ENCODE peak calls at places on chromosomes 2 and 18, in four cellular contexts. One of them, this sample, is unnamed.

GRCh38 chr2:108267117-108267516 is 21.6 kb upstream of the SULT1C2 start:
- DNase-seq in Karpas-422: no peak
- DNase-seq in fibroblast of lung: peak
- DNase-seq in thoracic aorta: no peak
- DNase-seq in this sample: no peak

GRCh38 chr18:11741505-11742145 is 52.6 kb downstream of the GNAL start:
- DNase-seq in thoracic aorta: no peak
- DNase-seq in fibroblast of lung: peak
- DNase-seq in Karpas-422: peak
- DNase-seq in this sample: peak

GRCh38 chr2:54459037-54459441 is 2.9 kb downstream of the SPTBN1 start:
- DNase-seq in fibroblast of lung: peak
- DNase-seq in thoracic aorta: no peak
- DNase-seq in Karpas-422: no peak
- DNase-seq in this sample: peak

GRCh38 chr2:134671498-134671897 is 47.3 kb downstream of the TMEM163 start:
- DNase-seq in fibroblast of lung: no peak
- DNase-seq in thoracic aorta: no peak
- DNase-seq in Karpas-422: no peak
- DNase-seq in this sample: no peak

GRCh38 chr18:56593906-56594305 is 44.5 kb downstream of the TXNL1 start:
- DNase-seq in fibroblast of lung: peak
- DNase-seq in thoracic aorta: no peak
- DNase-seq in Karpas-422: no peak
- DNase-seq in this sample: no peak

GRCh38 chr2:113276906-113277425 is 1.8 kb downstream of the PAX8 start:
- DNase-seq in thoracic aorta: no peak
- DNase-seq in Karpas-422: no peak
- DNase-seq in fibroblast of lung: no peak
- DNase-seq in this sample: no peak

GRCh38 chr18:62334110-62334509 is 9.0 kb downstream of the TNFRSF11A start:
- DNase-seq in fibroblast of lung: no peak
- DNase-seq in thoracic aorta: no peak
- DNase-seq in Karpas-422: no peak
- DNase-seq in this sample: no peak

GRCh38 chr2:60355849-60356261 is 197.6 kb downstream of the BCL11A start:
- DNase-seq in fibroblast of lung: no peak
- DNase-seq in Karpas-422: peak
- DNase-seq in thoracic aorta: no peak
- DNase-seq in this sample: peak

GRCh38 chr2:120771556-120772208 is 36.0 kb downstream of the GLI2 start:
- DNase-seq in fibroblast of lung: peak
- DNase-seq in thoracic aorta: no peak
- DNase-seq in Karpas-422: no peak
- DNase-seq in this sample: no peak
- H3K27ac ChIP-seq in fibroblast of lung: peak
- H3K27ac ChIP-seq in thoracic aorta: no peak
- H3K27ac ChIP-seq in Karpas-422: no peak
- H3K27ac ChIP-seq in this sample: no peak

GRCh38 chr18:76988015-76988826 is 144.4 kb downstream of the MBP start:
- DNase-seq in fibroblast of lung: no peak
- DNase-seq in thoracic aorta: no peak
- DNase-seq in Karpas-422: no peak
- DNase-seq in this sample: no peak

GRCh38 chr18:76986391-76986790 is 146.2 kb downstream of the MBP start:
- DNase-seq in fibroblast of lung: no peak
- DNase-seq in Karpas-422: no peak
- DNase-seq in thoracic aorta: no peak
- DNase-seq in this sample: no peak

GRCh38 chr18:76991021-76991688 is 141.4 kb downstream of the MBP start:
- DNase-seq in Karpas-422: no peak
- DNase-seq in fibroblast of lung: no peak
- DNase-seq in thoracic aorta: no peak
- DNase-seq in this sample: no peak

GRCh38 chr18:76989647-76990190 is 142.9 kb downstream of the MBP start:
- DNase-seq in Karpas-422: no peak
- DNase-seq in fibroblast of lung: no peak
- DNase-seq in thoracic aorta: no peak
- DNase-seq in this sample: no peak

DNA sequence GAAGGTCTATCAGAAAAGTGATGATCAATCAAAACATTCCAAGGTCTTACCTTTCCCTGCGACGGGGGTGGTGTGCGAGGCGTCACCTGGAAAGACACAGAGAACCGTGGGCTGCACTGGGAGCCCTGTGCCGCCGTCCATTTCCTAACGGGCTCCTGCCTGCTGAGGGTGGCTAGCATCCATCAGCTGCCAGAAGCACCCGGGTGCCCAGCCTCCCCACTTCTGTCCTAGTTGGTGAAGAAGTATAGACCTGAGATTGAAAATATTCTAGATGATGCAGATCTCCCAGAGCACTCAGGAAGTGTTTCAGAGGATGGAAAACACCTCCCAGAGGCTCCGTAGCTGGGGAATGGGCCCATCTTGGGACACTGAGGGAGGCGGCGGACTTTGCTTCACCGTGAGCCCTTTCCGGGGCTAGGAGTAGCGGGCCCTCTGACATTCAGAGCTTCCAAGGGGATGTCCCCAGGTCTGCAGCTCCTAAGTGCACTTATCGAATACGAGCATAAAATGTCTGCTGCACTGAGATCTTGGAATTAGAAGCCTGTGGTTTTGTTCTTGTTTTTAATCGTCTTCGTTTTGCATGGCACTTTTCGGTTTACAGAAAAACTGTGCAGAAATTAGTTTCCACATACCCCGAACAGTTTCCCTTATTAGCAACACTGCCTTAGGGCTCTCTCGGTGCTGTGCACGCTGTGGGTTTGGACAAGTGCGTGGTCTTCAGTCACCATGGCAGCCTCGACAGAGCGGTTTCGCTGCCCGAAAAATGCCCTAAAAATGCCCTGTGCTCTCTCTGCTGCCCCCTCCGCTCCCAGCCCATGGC is 143.5 kb downstream of the MBP start:
- DNase-seq in Karpas-422: no peak
- DNase-seq in thoracic aorta: no peak
- DNase-seq in fibroblast of lung: no peak
- DNase-seq in this sample: no peak
- H3K27ac ChIP-seq in Karpas-422: no peak
- H3K27ac ChIP-seq in thoracic aorta: no peak
- H3K27ac ChIP-seq in fibroblast of lung: no peak
- H3K27ac ChIP-seq in this sample: no peak

GRCh38 chr2:150175034-150175433 is 312.4 kb downstream of the RND3 start:
- DNase-seq in Karpas-422: no peak
- DNase-seq in thoracic aorta: no peak
- DNase-seq in fibroblast of lung: peak
- DNase-seq in this sample: no peak
- H3K27ac ChIP-seq in Karpas-422: no peak
- H3K27ac ChIP-seq in thoracic aorta: no peak
- H3K27ac ChIP-seq in fibroblast of lung: no peak
- H3K27ac ChIP-seq in this sample: no peak

GRCh38 chr2:216149741-216150140 is 40.6 kb downstream of the XRCC5 start:
- DNase-seq in thoracic aorta: no peak
- DNase-seq in fibroblast of lung: no peak
- DNase-seq in Karpas-422: no peak
- DNase-seq in this sample: no peak
- H3K27ac ChIP-seq in thoracic aorta: no peak
- H3K27ac ChIP-seq in fibroblast of lung: no peak
- H3K27ac ChIP-seq in Karpas-422: no peak
- H3K27ac ChIP-seq in this sample: no peak

GRCh38 chr2:240425236-240425615 is 10.2 kb upstream of the GPC1 start:
- DNase-seq in fibroblast of lung: no peak
- DNase-seq in thoracic aorta: no peak
- DNase-seq in Karpas-422: no peak
- DNase-seq in this sample: no peak
- H3K27ac ChIP-seq in fibroblast of lung: no peak
- H3K27ac ChIP-seq in thoracic aorta: no peak
- H3K27ac ChIP-seq in Karpas-422: no peak
- H3K27ac ChIP-seq in this sample: no peak

GRCh38 chr2:170503971-170504819 is 210.9 kb upstream of the SP5 start:
- DNase-seq in Karpas-422: no peak
- DNase-seq in thoracic aorta: no peak
- DNase-seq in fibroblast of lung: no peak
- DNase-seq in this sample: no peak

GRCh38 chr2:170502400-170503135 is 212.6 kb upstream of the SP5 start:
- DNase-seq in thoracic aorta: no peak
- DNase-seq in Karpas-422: no peak
- DNase-seq in fibroblast of lung: no peak
- DNase-seq in this sample: no peak

GRCh38 chr2:170503563-170503962 is 211.6 kb upstream of the SP5 start:
- DNase-seq in thoracic aorta: no peak
- DNase-seq in Karpas-422: no peak
- DNase-seq in fibroblast of lung: no peak
- DNase-seq in this sample: no peak

GRCh38 chr2:170504820-170505145 is 210.4 kb upstream of the SP5 start:
- DNase-seq in Karpas-422: no peak
- DNase-seq in thoracic aorta: no peak
- DNase-seq in fibroblast of lung: no peak
- DNase-seq in this sample: no peak

GRCh38 chr2:170505631-170506270 is 209.4 kb upstream of the SP5 start:
- DNase-seq in Karpas-422: no peak
- DNase-seq in thoracic aorta: no peak
- DNase-seq in fibroblast of lung: peak
- DNase-seq in this sample: no peak
- H3K27ac ChIP-seq in Karpas-422: no peak
- H3K27ac ChIP-seq in thoracic aorta: peak
- H3K27ac ChIP-seq in fibroblast of lung: no peak
- H3K27ac ChIP-seq in this sample: no peak

DNA sequence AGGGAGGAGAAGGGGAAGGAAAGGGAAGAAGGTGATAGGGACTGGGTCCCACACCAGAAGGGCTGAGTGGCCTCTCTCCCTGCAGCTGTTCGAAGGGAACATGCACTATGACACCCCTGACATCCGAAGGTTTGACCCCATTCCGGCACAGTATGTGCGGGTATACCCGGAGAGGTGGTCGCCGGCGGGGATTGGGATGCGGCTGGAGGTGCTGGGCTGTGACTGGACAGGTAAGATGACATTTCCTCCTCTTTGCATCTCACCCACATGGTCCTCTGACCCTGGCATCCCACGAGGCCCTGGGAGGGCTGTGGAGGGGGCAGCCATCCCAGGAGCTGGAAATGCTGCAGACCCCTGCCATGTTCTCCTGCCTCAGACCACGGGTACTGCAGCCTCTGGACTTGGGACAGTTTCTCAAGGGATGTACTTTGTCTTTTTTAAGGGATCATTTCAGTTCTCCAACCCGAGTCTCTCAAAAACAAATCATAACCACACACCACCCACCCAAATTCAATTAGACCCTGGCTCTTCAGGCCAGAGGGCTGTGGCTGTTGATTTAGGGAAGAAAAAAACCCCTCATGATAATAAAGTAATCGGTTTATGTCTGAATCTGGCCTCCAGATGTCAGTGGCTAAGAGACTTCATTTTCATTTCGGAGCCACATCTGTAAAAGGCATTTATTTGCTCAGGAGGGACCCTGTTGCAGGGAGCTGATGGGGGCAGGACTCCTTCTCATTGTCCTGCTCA is 63.5 kb downstream of the NRP2 start:
- DNase-seq in fibroblast of lung: no peak
- DNase-seq in thoracic aorta: no peak
- DNase-seq in Karpas-422: no peak
- DNase-seq in this sample: no peak
- H3K27ac ChIP-seq in fibroblast of lung: no peak
- H3K27ac ChIP-seq in thoracic aorta: no peak
- H3K27ac ChIP-seq in Karpas-422: no peak
- H3K27ac ChIP-seq in this sample: no peak

GRCh38 chr2:19363474-19363778 is 5.0 kb upstream of the OSR1 start:
- DNase-seq in Karpas-422: no peak
- DNase-seq in thoracic aorta: no peak
- DNase-seq in fibroblast of lung: no peak
- DNase-seq in this sample: no peak
- H3K27ac ChIP-seq in Karpas-422: no peak
- H3K27ac ChIP-seq in thoracic aorta: peak
- H3K27ac ChIP-seq in fibroblast of lung: peak
- H3K27ac ChIP-seq in this sample: no peak

GRCh38 chr2:239634769-239635168 is 233.9 kb upstream of the HDAC4 start:
- DNase-seq in Karpas-422: no peak
- DNase-seq in thoracic aorta: no peak
- DNase-seq in fibroblast of lung: no peak
- DNase-seq in this sample: no peak

GRCh38 chr2:239629936-239630617 is 229.3 kb upstream of the HDAC4 start:
- DNase-seq in thoracic aorta: no peak
- DNase-seq in Karpas-422: no peak
- DNase-seq in fibroblast of lung: no peak
- DNase-seq in this sample: no peak

GRCh38 chr2:239626971-239627598 is 226.3 kb upstream of the HDAC4 start:
- DNase-seq in fibroblast of lung: no peak
- DNase-seq in thoracic aorta: no peak
- DNase-seq in Karpas-422: no peak
- DNase-seq in this sample: no peak

GRCh38 chr2:239625913-239626734 is 225.3 kb upstream of the HDAC4 start:
- DNase-seq in Karpas-422: no peak
- DNase-seq in fibroblast of lung: no peak
- DNase-seq in thoracic aorta: no peak
- DNase-seq in this sample: no peak

DNA sequence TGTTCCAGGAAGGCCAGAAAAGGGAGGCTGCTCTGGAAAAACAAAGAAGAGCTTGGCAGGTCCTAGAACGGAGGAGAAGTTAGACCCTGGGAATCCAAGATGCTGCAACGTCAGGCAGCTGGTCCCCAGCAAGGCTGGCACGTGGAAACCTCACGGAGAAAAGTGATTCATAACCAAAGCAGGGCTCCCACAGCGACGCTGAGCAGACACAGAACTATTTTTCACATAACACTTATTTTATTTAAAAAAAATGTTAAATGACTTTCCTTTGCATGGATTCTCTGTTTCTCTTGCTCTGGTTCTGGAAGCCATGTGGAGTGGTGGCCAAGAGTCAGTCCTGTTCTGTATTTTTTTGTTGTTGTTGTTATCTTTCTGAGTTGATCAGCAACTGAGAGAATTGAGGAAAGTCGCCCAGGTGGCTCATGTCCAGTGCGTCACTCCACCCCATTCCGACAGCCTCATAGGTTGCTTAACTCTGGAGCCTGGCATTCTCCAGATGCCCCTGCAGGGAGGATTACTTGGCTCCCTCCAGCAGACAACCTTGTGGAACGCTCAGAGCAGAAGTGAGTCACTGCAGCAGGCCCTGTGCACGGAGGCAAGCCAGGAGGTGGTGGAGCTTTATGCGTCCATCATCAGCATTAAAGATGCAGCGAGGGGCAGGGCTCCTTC is 229.9 kb upstream of the HDAC4 start:
- DNase-seq in thoracic aorta: peak
- DNase-seq in fibroblast of lung: peak
- DNase-seq in Karpas-422: no peak
- DNase-seq in this sample: no peak
- H3K27ac ChIP-seq in thoracic aorta: peak
- H3K27ac ChIP-seq in fibroblast of lung: no peak
- H3K27ac ChIP-seq in Karpas-422: no peak
- H3K27ac ChIP-seq in this sample: no peak

GRCh38 chr2:197327073-197327775 is 16.6 kb upstream of the ANKRD44 start:
- DNase-seq in fibroblast of lung: no peak
- DNase-seq in thoracic aorta: no peak
- DNase-seq in Karpas-422: no peak
- DNase-seq in this sample: no peak

GRCh38 chr2:197324801-197325200 is 14.2 kb upstream of the ANKRD44 start:
- DNase-seq in Karpas-422: no peak
- DNase-seq in thoracic aorta: no peak
- DNase-seq in fibroblast of lung: no peak
- DNase-seq in this sample: no peak

GRCh38 chr2:197327776-197328169 is 17.2 kb upstream of the ANKRD44 start:
- DNase-seq in fibroblast of lung: no peak
- DNase-seq in thoracic aorta: no peak
- DNase-seq in Karpas-422: no peak
- DNase-seq in this sample: no peak

GRCh38 chr2:197322143-197322542 is 11.6 kb upstream of the ANKRD44 start:
- DNase-seq in thoracic aorta: no peak
- DNase-seq in fibroblast of lung: no peak
- DNase-seq in Karpas-422: no peak
- DNase-seq in this sample: no peak

GRCh38 chr2:197322729-197323720 is 12.4 kb upstream of the ANKRD44 start:
- DNase-seq in thoracic aorta: no peak
- DNase-seq in Karpas-422: peak
- DNase-seq in fibroblast of lung: no peak
- DNase-seq in this sample: no peak
- H3K27ac ChIP-seq in thoracic aorta: no peak
- H3K27ac ChIP-seq in Karpas-422: peak
- H3K27ac ChIP-seq in fibroblast of lung: no peak
- H3K27ac ChIP-seq in this sample: no peak

This sample was measured in OCI-LY7.